ENCODE peak calls at places on chromosomes 3 and 15, in seven cellular contexts. C is progenitor cell of endocrine pancreas; M is lower lobe of right lung; N is frontal cortex; E is stomach; K is cardiac fibroblast; Q is stimulated activated CD4-positive, alpha-beta T cell treated with anti-CD3 and anti-CD28 coated beads, Interleukin-2, amount 100 ng/mL, for 24 hours. A is an unnamed sample.

GRCh38 chr3:109072208-109072607 is 45.7 kb downstream of the MORC1 start:
- DNase-seq in C (no peak), M (no peak), N (no peak), E (no peak), K (no peak), Q (peak), A (no peak)

GRCh38 chr3:126438186-126438585 is 37.5 kb downstream of the ZXDC start:
- DNase-seq in C (no peak), M (peak), N (no peak), E (peak), K (no peak), Q (no peak), A (peak)

GRCh38 chr3:46987485-46988401 is 8.3 kb downstream of the NBEAL2 start:
- DNase-seq in C (no peak), M (peak), N (peak), E (peak), K (peak), Q (peak), A (no peak)

GRCh38 chr3:97495896-97496295 is 268.7 kb upstream of the ARL6 start:
- DNase-seq in C (no peak), M (no peak), N (no peak), E (no peak), K (no peak), Q (no peak), A (no peak)

GRCh38 chr3:136146981-136147729 is 49.0 kb downstream of the MSL2 start:
- DNase-seq in C (no peak), M (no peak), N (no peak), E (no peak), K (no peak), Q (no peak), A (no peak)

GRCh38 chr15:64703632-64703959 is 71.8 kb downstream of the RBPMS2 start:
- DNase-seq in C (no peak), M (no peak), N (no peak), E (no peak), K (no peak), Q (no peak), A (no peak)

GRCh38 chr3:147367676-147368075 is 38.7 kb downstream of the ZIC4 start:
- DNase-seq in C (no peak), M (no peak), N (no peak), E (no peak), K (no peak), Q (no peak), A (no peak)

GRCh38 chr3:14803101-14803980 is 15.4 kb upstream of the FGD5 start:
- DNase-seq in C (no peak), M (no peak), N (no peak), E (peak), K (peak), Q (no peak), A (no peak)

GRCh38 chr3:193805448-193805847 is 212.4 kb downstream of the OPA1 start:
- DNase-seq in C (no peak), M (no peak), N (no peak), E (peak), K (peak), Q (no peak), A (no peak)

GRCh38 chr15:64950888-64951287 is 38.8 kb downstream of the SPG21 start:
- DNase-seq in C (no peak), M (no peak), N (no peak), E (no peak), K (no peak), Q (no peak), A (no peak)

GRCh38 chr3:76661527-76662250 is 378.2 kb upstream of the ROBO2 start:
- DNase-seq in C (no peak), M (no peak), N (no peak), E (no peak), K (no peak), Q (no peak), A (no peak)

A was measured in right atrium auricular region.